ENCODE peak calls at places on chromosomes 11 and 22, in seven cellular contexts. N is lower leg skin, L is A549, S is tibial nerve, K is ovary, J is right lobe of liver, G is adrenal gland. E is an unnamed sample.
A peak's percentile ranks its signal among the peaks of the same experiment; 100 is the strongest.

GRCh38 chr11:117589024-117589423 is 208.0 kb downstream of the DSCAML1 start:
- DNase-seq in N (no peak), L (no peak), S (no peak), K (no peak), J (no peak), G (no peak), E (peak; percentile 30)

GRCh38 chr11:6096417-6096816 is 11.1 kb upstream of the OR56B4 start:
- DNase-seq in N (no peak), L (no peak), S (no peak), K (no peak), J (no peak), G (no peak), E (no peak)

GRCh38 chr11:130528301-130528651 is 79.8 kb downstream of the ADAMTS15 start:
- DNase-seq in N (no peak), L (no peak), S (no peak), K (no peak), J (no peak), G (no peak), E (no peak)

GRCh38 chr22:21641417-21641794 is 696 bp upstream of the SDF2L1 start:
- DNase-seq in N (no peak), L (peak; percentile 61), S (no peak), K (peak; percentile 43), J (peak; percentile 62), G (peak; percentile 71), E (no peak)

GRCh38 chr11:81804858-81805257 is 928.8 kb downstream of the FAM181B start:
- DNase-seq in N (no peak), L (no peak), S (no peak), K (no peak), J (no peak), G (no peak), E (no peak)

GRCh38 chr11:34395916-34396555 is 38.2 kb upstream of the ABTB2 start:
- DNase-seq in N (no peak), L (peak; percentile 32), S (no peak), K (no peak), J (no peak), G (no peak), E (no peak)

GRCh38 chr11:44149651-44150050 is 54.2 kb downstream of the EXT2 start:
- DNase-seq in N (no peak), L (no peak), S (no peak), K (no peak), J (no peak), G (no peak), E (no peak)

GRCh38 chr11:110908401-110909106 is 196.3 kb upstream of the ARHGAP20 start:
- DNase-seq in N (no peak), L (peak; percentile 8), S (no peak), K (no peak), J (no peak), G (no peak), E (no peak)

GRCh38 chr11:75334976-75335375 is 16.5 kb downstream of the ARRB1 start:
- DNase-seq in N (no peak), L (no peak), S (no peak), K (no peak), J (no peak), G (no peak), E (no peak)

GRCh38 chr11:134050541-134051383 is 18.1 kb upstream of the JAM3 start:
- DNase-seq in N (no peak), L (peak; percentile 33), S (peak; percentile 57), K (peak; percentile 84), J (peak; percentile 69), G (peak; percentile 88), E (peak; percentile 53)

GRCh38 chr11:5891216-5891800 is 1.7 kb upstream of the OR52E5 start:
- DNase-seq in N (no peak), L (peak; percentile 10), S (no peak), K (no peak), J (no peak), G (no peak), E (no peak)

GRCh38 chr22:50620861-50621490 is 7.0 kb downstream of the ARSA start:
- DNase-seq in N (no peak), L (no peak), S (no peak), K (no peak), J (no peak), G (peak; percentile 55), E (peak; percentile 39)

GRCh38 chr11:44524751-44525171 is 40.7 kb upstream of the CD82 start:
- DNase-seq in N (no peak), L (no peak), S (no peak), K (no peak), J (no peak), G (no peak), E (no peak)

GRCh38 chr22:44707752-44708151 is 5.7 kb downstream of the PRR5 start:
- DNase-seq in N (no peak), L (no peak), S (no peak), K (no peak), J (no peak), G (no peak), E (no peak)

GRCh38 chr22:22820626-22821025 is 67.0 kb upstream of the IGLL5 start:
- DNase-seq in N (no peak), L (no peak), S (no peak), K (no peak), J (no peak), G (no peak), E (no peak)

GRCh38 chr11:86952933-86953637 is 2.1 kb downstream of the FZD4 start:
- DNase-seq in N (no peak), L (no peak), S (no peak), K (no peak), J (no peak), G (no peak), E (no peak)

GRCh38 chr11:86954288-86955110 is 696 bp downstream of the FZD4 start:
- DNase-seq in N (peak; percentile 29), L (peak; percentile 20), S (no peak), K (peak; percentile 52), J (peak; percentile 61), G (no peak), E (no peak)

GRCh38 chr11:86958259-86958658 is 3.1 kb upstream of the FZD4 start:
- DNase-seq in N (no peak), L (no peak), S (no peak), K (no peak), J (no peak), G (no peak), E (no peak)

GRCh38 chr11:86955111-86955673 is at the start of gene FZD4:
- DNase-seq in N (peak; percentile 79), L (peak; percentile 88), S (peak; percentile 78), K (peak; percentile 93), J (peak; percentile 94), G (peak; percentile 93), E (peak; percentile 98)

GRCh38 chr11:86955674-86956522 is 703 bp upstream of the FZD4 start:
- DNase-seq in N (peak; percentile 73), L (peak; percentile 76), S (peak; percentile 68), K (peak; percentile 90), J (peak; percentile 86), G (peak; percentile 88), E (peak; percentile 88)
- TF ChIP-seq POLR2A in N (no peak), L (no peak), S (peak; percentile 33), K (peak; percentile 39), J (peak; percentile 75), G (peak; percentile 52), E (peak; percentile 66)

DNA sequence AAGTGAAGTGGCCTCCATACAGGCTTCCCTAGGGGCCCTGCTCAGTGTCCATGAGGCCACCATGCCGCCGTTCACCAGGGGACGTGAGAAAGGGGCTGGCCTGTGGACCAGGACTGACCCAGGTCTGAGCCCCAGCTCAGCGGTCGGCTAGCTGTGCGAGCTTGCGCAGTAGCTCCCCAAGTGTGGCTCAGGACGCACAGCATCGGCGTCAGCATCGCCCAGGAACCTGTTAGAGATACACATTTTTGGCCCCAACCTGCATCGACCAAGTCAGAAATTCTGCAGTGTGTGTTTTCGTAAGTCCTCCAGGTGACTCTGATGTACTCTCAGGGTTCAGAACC is 429 bp downstream of the TP53AIP1 start:
- DNase-seq in N (no peak), L (no peak), S (no peak), K (no peak), J (no peak), G (no peak), E (peak; percentile 60)
- TF ChIP-seq POLR2A in N (no peak), L (no peak), S (no peak), K (no peak), J (no peak), G (no peak), E (no peak)

GRCh38 chr22:42747701-42748513 is 27.2 kb upstream of the A4GALT start:
- DNase-seq in N (no peak), L (no peak), S (no peak), K (no peak), J (no peak), G (no peak), E (no peak)
- TF ChIP-seq POLR2A in N (no peak), L (no peak), S (no peak), K (no peak), J (no peak), G (no peak), E (no peak)

DNA sequence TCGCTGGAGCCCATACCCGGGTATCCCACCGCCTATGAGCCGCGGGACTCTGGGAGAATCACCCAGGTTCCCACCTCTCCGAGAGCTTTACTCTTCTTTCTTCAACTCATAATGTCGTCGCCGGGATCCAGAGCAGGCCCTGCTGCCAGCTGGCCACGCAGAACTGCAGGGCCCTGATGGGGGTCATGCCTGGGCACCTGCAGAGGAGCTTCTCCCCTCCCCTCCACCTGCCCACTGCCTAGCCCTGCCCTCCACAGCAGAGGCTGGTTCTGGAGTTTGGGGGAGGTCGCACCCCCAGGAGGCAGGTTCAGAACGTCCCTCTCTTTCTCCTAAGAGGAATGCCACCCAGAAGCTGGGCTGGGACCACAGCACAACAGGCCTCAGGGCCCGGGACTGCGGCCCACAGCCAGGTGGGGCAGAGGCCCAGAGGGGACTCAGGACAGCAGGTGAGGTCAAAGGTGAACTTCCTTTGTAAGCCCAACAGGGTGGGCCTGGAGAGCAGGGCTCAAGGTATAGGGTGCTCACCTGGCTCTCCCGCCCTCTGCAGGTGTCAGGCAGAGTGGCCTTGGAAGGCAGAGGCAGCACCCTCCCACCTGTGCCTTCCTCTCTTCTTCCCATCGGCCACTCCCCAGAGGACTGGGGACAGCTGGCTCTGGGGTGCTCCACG is 1.9 kb downstream of the SLC25A45 start:
- DNase-seq in N (no peak), L (no peak), S (no peak), K (no peak), J (no peak), G (no peak), E (peak; percentile 63)
- TF ChIP-seq POLR2A in N (no peak), L (no peak), S (no peak), K (no peak), J (no peak), G (no peak), E (no peak)

E was measured in upper lobe of left lung.